ENCODE peak calls at places on chromosomes 1 and 21, in four cellular contexts. Z, Y, U and N are unnamed samples.
A peak's percentile ranks its signal among the peaks of the same experiment; 100 is the strongest.

GRCh38 chr1:244204004-244204403 is 152.9 kb downstream of the ZBTB18 start:
- DNase-seq in Z (no peak), Y (no peak), U (no peak), N (peak; percentile 18)

GRCh38 chr1:74205236-74205635 is 7.2 kb downstream of the FPGT start:
- DNase-seq in Z (no peak), Y (no peak), U (no peak), N (no peak)

GRCh38 chr1:40711465-40712404 is 20.2 kb downstream of the NFYC start:
- DNase-seq in Z (no peak), Y (no peak), U (no peak), N (peak; percentile 35)

GRCh38 chr1:116850436-116850835 is 59.3 kb upstream of the PTGFRN start:
- DNase-seq in Z (no peak), Y (no peak), U (no peak), N (no peak)

GRCh38 chr1:8120693-8121260 is 94.7 kb upstream of the ERRFI1 start:
- DNase-seq in Z (no peak), Y (no peak), U (no peak), N (peak; percentile 50)

GRCh38 chr1:3944621-3944914 is 44.5 kb upstream of the C1orf174 start:
- DNase-seq in Z (no peak), Y (no peak), U (no peak), N (no peak)

GRCh38 chr1:170461762-170462384 is 70.1 kb upstream of the GORAB start:
- DNase-seq in Z (no peak), Y (no peak), U (no peak), N (no peak)

GRCh38 chr1:97365026-97365425 is 555.8 kb downstream of the DPYD start:
- DNase-seq in Z (no peak), Y (no peak), U (no peak), N (no peak)

GRCh38 chr1:96808186-96808585 is 86.6 kb downstream of the PTBP2 start:
- DNase-seq in Z (no peak), Y (no peak), U (no peak), N (peak; percentile 10)

GRCh38 chr21:37431243-37431642 is 64.7 kb downstream of the DYRK1A start:
- DNase-seq in Z (no peak), Y (no peak), U (no peak), N (no peak)

GRCh38 chr1:167274061-167274460 is 53.4 kb downstream of the POU2F1 start:
- DNase-seq in Z (no peak), Y (no peak), U (no peak), N (no peak)

GRCh38 chr1:184482113-184482512 is 95.3 kb downstream of the C1orf21 start:
- DNase-seq in Z (no peak), Y (no peak), U (no peak), N (no peak)

GRCh38 chr1:118716775-118717174 is 271.4 kb downstream of the TBX15 start:
- DNase-seq in Z (no peak), Y (no peak), U (no peak), N (no peak)

GRCh38 chr1:27299385-27300252 is 22.3 kb upstream of the TMEM222 start:
- DNase-seq in Z (no peak), Y (no peak), U (peak; percentile 61), N (peak; percentile 98)

GRCh38 chr21:46362946-46363345 is 39.0 kb downstream of the PCNT start:
- DNase-seq in Z (no peak), Y (no peak), U (no peak), N (no peak)

GRCh38 chr1:99456536-99456935 is 189.4 kb upstream of the PALMD start:
- DNase-seq in Z (no peak), Y (no peak), U (no peak), N (peak; percentile 87)

GRCh38 chr1:29706936-29707335 is 470.6 kb downstream of the PTPRU start:
- DNase-seq in Z (peak; percentile 69), Y (no peak), U (no peak), N (no peak)

GRCh38 chr21:45543371-45543709 is 1.1 kb upstream of the SLC19A1 start:
- DNase-seq in Z (no peak), Y (peak; percentile 47), U (peak; percentile 41), N (no peak)

GRCh38 chr1:219710529-219711194 is 97.8 kb upstream of the ZC3H11B start:
- DNase-seq in Z (no peak), Y (no peak), U (no peak), N (no peak)

GRCh38 chr1:157369808-157370521 is 182.3 kb downstream of the FCRL5 start:
- DNase-seq in Z (no peak), Y (peak; percentile 55), U (no peak), N (peak; percentile 45)

GRCh38 chr1:179042087-179042486 is 16.4 kb downstream of the FAM20B start:
- DNase-seq in Z (no peak), Y (no peak), U (no peak), N (no peak)

GRCh38 chr1:198534540-198535413 is 5.7 kb downstream of the ATP6V1G3 start:
- DNase-seq in Z (no peak), Y (no peak), U (no peak), N (no peak)

GRCh38 chr1:32372149-32372756 is 9.9 kb downstream of the TSSK3 start:
- DNase-seq in Z (peak; percentile 11), Y (peak; percentile 72), U (no peak), N (no peak)